ENCODE peak calls at places on chromosomes 11 and 22, in nine cellular contexts. One of them, this sample, is unnamed.

GRCh38 chr22:33747576-33748180 is 172.6 kb downstream of the LARGE1 start:
- DNase-seq in tibial nerve: no peak
- DNase-seq in mesothelial cell of epicardium: no peak
- DNase-seq in immature natural killer cell: no peak
- DNase-seq in esophagus squamous epithelium: no peak
- DNase-seq in hypothalamus: no peak
- DNase-seq in activated naive CD4-positive, alpha-beta T cell treated with anti-CD3 and anti-CD28 coated beads, Interleukin-2, amount 50 U/mL, for 16 hours: no peak
- DNase-seq in body of pancreas: peak
- DNase-seq in stimulated activated CD4-positive, alpha-beta T cell treated with anti-CD3 and anti-CD28 coated beads, Interleukin-2, amount 100 ng/mL, for 24 hours: no peak
- DNase-seq in this sample: no peak

GRCh38 chr11:111463276-111463675 is 48.9 kb downstream of the BTG4 start:
- DNase-seq in tibial nerve: no peak
- DNase-seq in mesothelial cell of epicardium: no peak
- DNase-seq in immature natural killer cell: no peak
- DNase-seq in esophagus squamous epithelium: no peak
- DNase-seq in hypothalamus: no peak
- DNase-seq in activated naive CD4-positive, alpha-beta T cell treated with anti-CD3 and anti-CD28 coated beads, Interleukin-2, amount 50 U/mL, for 16 hours: no peak
- DNase-seq in body of pancreas: no peak
- DNase-seq in stimulated activated CD4-positive, alpha-beta T cell treated with anti-CD3 and anti-CD28 coated beads, Interleukin-2, amount 100 ng/mL, for 24 hours: no peak
- DNase-seq in this sample: no peak

GRCh38 chr11:119055901-119056300 is 1.1 kb downstream of the HYOU1 start:
- DNase-seq in tibial nerve: no peak
- DNase-seq in mesothelial cell of epicardium: no peak
- DNase-seq in immature natural killer cell: peak
- DNase-seq in esophagus squamous epithelium: no peak
- DNase-seq in hypothalamus: no peak
- DNase-seq in activated naive CD4-positive, alpha-beta T cell treated with anti-CD3 and anti-CD28 coated beads, Interleukin-2, amount 50 U/mL, for 16 hours: no peak
- DNase-seq in body of pancreas: no peak
- DNase-seq in stimulated activated CD4-positive, alpha-beta T cell treated with anti-CD3 and anti-CD28 coated beads, Interleukin-2, amount 100 ng/mL, for 24 hours: no peak
- DNase-seq in this sample: no peak

GRCh38 chr11:115613986-115614625 is 109.9 kb upstream of the CADM1 start:
- DNase-seq in tibial nerve: no peak
- DNase-seq in mesothelial cell of epicardium: no peak
- DNase-seq in immature natural killer cell: no peak
- DNase-seq in esophagus squamous epithelium: no peak
- DNase-seq in hypothalamus: no peak
- DNase-seq in activated naive CD4-positive, alpha-beta T cell treated with anti-CD3 and anti-CD28 coated beads, Interleukin-2, amount 50 U/mL, for 16 hours: no peak
- DNase-seq in body of pancreas: no peak
- DNase-seq in stimulated activated CD4-positive, alpha-beta T cell treated with anti-CD3 and anti-CD28 coated beads, Interleukin-2, amount 100 ng/mL, for 24 hours: no peak
- DNase-seq in this sample: no peak

GRCh38 chr11:128763224-128763623 is 69.4 kb downstream of the FLI1 start:
- DNase-seq in tibial nerve: no peak
- DNase-seq in mesothelial cell of epicardium: no peak
- DNase-seq in immature natural killer cell: no peak
- DNase-seq in esophagus squamous epithelium: no peak
- DNase-seq in hypothalamus: no peak
- DNase-seq in activated naive CD4-positive, alpha-beta T cell treated with anti-CD3 and anti-CD28 coated beads, Interleukin-2, amount 50 U/mL, for 16 hours: no peak
- DNase-seq in body of pancreas: no peak
- DNase-seq in stimulated activated CD4-positive, alpha-beta T cell treated with anti-CD3 and anti-CD28 coated beads, Interleukin-2, amount 100 ng/mL, for 24 hours: no peak
- DNase-seq in this sample: no peak

GRCh38 chr11:2892215-2893020 is 6.8 kb upstream of the CDKN1C start:
- DNase-seq in tibial nerve: peak
- DNase-seq in mesothelial cell of epicardium: peak
- DNase-seq in immature natural killer cell: peak
- DNase-seq in esophagus squamous epithelium: no peak
- DNase-seq in hypothalamus: no peak
- DNase-seq in activated naive CD4-positive, alpha-beta T cell treated with anti-CD3 and anti-CD28 coated beads, Interleukin-2, amount 50 U/mL, for 16 hours: peak
- DNase-seq in body of pancreas: peak
- DNase-seq in stimulated activated CD4-positive, alpha-beta T cell treated with anti-CD3 and anti-CD28 coated beads, Interleukin-2, amount 100 ng/mL, for 24 hours: peak
- DNase-seq in this sample: peak

GRCh38 chr11:21115999-21116398 is 446.6 kb downstream of the NELL1 start:
- DNase-seq in tibial nerve: no peak
- DNase-seq in mesothelial cell of epicardium: no peak
- DNase-seq in immature natural killer cell: no peak
- DNase-seq in esophagus squamous epithelium: no peak
- DNase-seq in hypothalamus: no peak
- DNase-seq in activated naive CD4-positive, alpha-beta T cell treated with anti-CD3 and anti-CD28 coated beads, Interleukin-2, amount 50 U/mL, for 16 hours: no peak
- DNase-seq in body of pancreas: no peak
- DNase-seq in stimulated activated CD4-positive, alpha-beta T cell treated with anti-CD3 and anti-CD28 coated beads, Interleukin-2, amount 100 ng/mL, for 24 hours: no peak
- DNase-seq in this sample: no peak

GRCh38 chr11:119332111-119332765 is 2.1 kb upstream of the RNF26 start:
- DNase-seq in tibial nerve: no peak
- DNase-seq in mesothelial cell of epicardium: no peak
- DNase-seq in immature natural killer cell: no peak
- DNase-seq in esophagus squamous epithelium: no peak
- DNase-seq in hypothalamus: no peak
- DNase-seq in activated naive CD4-positive, alpha-beta T cell treated with anti-CD3 and anti-CD28 coated beads, Interleukin-2, amount 50 U/mL, for 16 hours: no peak
- DNase-seq in body of pancreas: no peak
- DNase-seq in stimulated activated CD4-positive, alpha-beta T cell treated with anti-CD3 and anti-CD28 coated beads, Interleukin-2, amount 100 ng/mL, for 24 hours: no peak
- DNase-seq in this sample: no peak

GRCh38 chr11:76742912-76743311 is 40.2 kb upstream of the TSKU start:
- DNase-seq in tibial nerve: no peak
- DNase-seq in mesothelial cell of epicardium: no peak
- DNase-seq in immature natural killer cell: no peak
- DNase-seq in esophagus squamous epithelium: no peak
- DNase-seq in hypothalamus: no peak
- DNase-seq in activated naive CD4-positive, alpha-beta T cell treated with anti-CD3 and anti-CD28 coated beads, Interleukin-2, amount 50 U/mL, for 16 hours: no peak
- DNase-seq in body of pancreas: no peak
- DNase-seq in stimulated activated CD4-positive, alpha-beta T cell treated with anti-CD3 and anti-CD28 coated beads, Interleukin-2, amount 100 ng/mL, for 24 hours: no peak
- DNase-seq in this sample: no peak

GRCh38 chr11:12224537-12224893 is 114.1 kb downstream of the MICAL2 start:
- DNase-seq in tibial nerve: peak
- DNase-seq in mesothelial cell of epicardium: no peak
- DNase-seq in immature natural killer cell: peak
- DNase-seq in esophagus squamous epithelium: peak
- DNase-seq in hypothalamus: peak
- DNase-seq in activated naive CD4-positive, alpha-beta T cell treated with anti-CD3 and anti-CD28 coated beads, Interleukin-2, amount 50 U/mL, for 16 hours: peak
- DNase-seq in body of pancreas: peak
- DNase-seq in stimulated activated CD4-positive, alpha-beta T cell treated with anti-CD3 and anti-CD28 coated beads, Interleukin-2, amount 100 ng/mL, for 24 hours: peak
- DNase-seq in this sample: peak

GRCh38 chr11:67450796-67451657 is 1.5 kb downstream of the GPR152 start:
- DNase-seq in tibial nerve: no peak
- DNase-seq in mesothelial cell of epicardium: no peak
- DNase-seq in immature natural killer cell: no peak
- DNase-seq in esophagus squamous epithelium: no peak
- DNase-seq in hypothalamus: no peak
- DNase-seq in activated naive CD4-positive, alpha-beta T cell treated with anti-CD3 and anti-CD28 coated beads, Interleukin-2, amount 50 U/mL, for 16 hours: no peak
- DNase-seq in body of pancreas: no peak
- DNase-seq in stimulated activated CD4-positive, alpha-beta T cell treated with anti-CD3 and anti-CD28 coated beads, Interleukin-2, amount 100 ng/mL, for 24 hours: no peak
- DNase-seq in this sample: no peak

GRCh38 chr22:42026705-42027104 is 28.1 kb downstream of the WBP2NL start:
- DNase-seq in tibial nerve: no peak
- DNase-seq in mesothelial cell of epicardium: no peak
- DNase-seq in immature natural killer cell: no peak
- DNase-seq in esophagus squamous epithelium: no peak
- DNase-seq in hypothalamus: no peak
- DNase-seq in activated naive CD4-positive, alpha-beta T cell treated with anti-CD3 and anti-CD28 coated beads, Interleukin-2, amount 50 U/mL, for 16 hours: no peak
- DNase-seq in body of pancreas: no peak
- DNase-seq in stimulated activated CD4-positive, alpha-beta T cell treated with anti-CD3 and anti-CD28 coated beads, Interleukin-2, amount 100 ng/mL, for 24 hours: no peak
- DNase-seq in this sample: no peak

GRCh38 chr22:25013634-25014033 is 61.1 kb downstream of the KIAA1671 start:
- DNase-seq in tibial nerve: no peak
- DNase-seq in mesothelial cell of epicardium: no peak
- DNase-seq in immature natural killer cell: no peak
- DNase-seq in esophagus squamous epithelium: no peak
- DNase-seq in hypothalamus: no peak
- DNase-seq in activated naive CD4-positive, alpha-beta T cell treated with anti-CD3 and anti-CD28 coated beads, Interleukin-2, amount 50 U/mL, for 16 hours: no peak
- DNase-seq in body of pancreas: no peak
- DNase-seq in stimulated activated CD4-positive, alpha-beta T cell treated with anti-CD3 and anti-CD28 coated beads, Interleukin-2, amount 100 ng/mL, for 24 hours: no peak
- DNase-seq in this sample: no peak

GRCh38 chr11:61353109-61354067 is 8.3 kb downstream of the CYB561A3 start:
- DNase-seq in tibial nerve: no peak
- DNase-seq in mesothelial cell of epicardium: no peak
- DNase-seq in immature natural killer cell: no peak
- DNase-seq in esophagus squamous epithelium: no peak
- DNase-seq in hypothalamus: no peak
- DNase-seq in activated naive CD4-positive, alpha-beta T cell treated with anti-CD3 and anti-CD28 coated beads, Interleukin-2, amount 50 U/mL, for 16 hours: no peak
- DNase-seq in body of pancreas: no peak
- DNase-seq in stimulated activated CD4-positive, alpha-beta T cell treated with anti-CD3 and anti-CD28 coated beads, Interleukin-2, amount 100 ng/mL, for 24 hours: no peak
- DNase-seq in this sample: no peak

GRCh38 chr11:101848262-101848661 is 66.5 kb upstream of the CEP126 start:
- DNase-seq in tibial nerve: no peak
- DNase-seq in mesothelial cell of epicardium: no peak
- DNase-seq in immature natural killer cell: no peak
- DNase-seq in esophagus squamous epithelium: no peak
- DNase-seq in hypothalamus: no peak
- DNase-seq in activated naive CD4-positive, alpha-beta T cell treated with anti-CD3 and anti-CD28 coated beads, Interleukin-2, amount 50 U/mL, for 16 hours: no peak
- DNase-seq in body of pancreas: no peak
- DNase-seq in stimulated activated CD4-positive, alpha-beta T cell treated with anti-CD3 and anti-CD28 coated beads, Interleukin-2, amount 100 ng/mL, for 24 hours: no peak
- DNase-seq in this sample: no peak

GRCh38 chr11:19890308-19890707 is 177.7 kb downstream of the NAV2 start:
- DNase-seq in tibial nerve: no peak
- DNase-seq in mesothelial cell of epicardium: no peak
- DNase-seq in immature natural killer cell: no peak
- DNase-seq in esophagus squamous epithelium: no peak
- DNase-seq in hypothalamus: no peak
- DNase-seq in activated naive CD4-positive, alpha-beta T cell treated with anti-CD3 and anti-CD28 coated beads, Interleukin-2, amount 50 U/mL, for 16 hours: no peak
- DNase-seq in body of pancreas: no peak
- DNase-seq in stimulated activated CD4-positive, alpha-beta T cell treated with anti-CD3 and anti-CD28 coated beads, Interleukin-2, amount 100 ng/mL, for 24 hours: no peak
- DNase-seq in this sample: no peak

GRCh38 chr11:68275721-68276488 is 4.1 kb upstream of the C11orf24 start:
- DNase-seq in tibial nerve: no peak
- DNase-seq in mesothelial cell of epicardium: no peak
- DNase-seq in immature natural killer cell: no peak
- DNase-seq in esophagus squamous epithelium: no peak
- DNase-seq in hypothalamus: no peak
- DNase-seq in activated naive CD4-positive, alpha-beta T cell treated with anti-CD3 and anti-CD28 coated beads, Interleukin-2, amount 50 U/mL, for 16 hours: no peak
- DNase-seq in body of pancreas: peak
- DNase-seq in stimulated activated CD4-positive, alpha-beta T cell treated with anti-CD3 and anti-CD28 coated beads, Interleukin-2, amount 100 ng/mL, for 24 hours: no peak
- DNase-seq in this sample: no peak

GRCh38 chr11:27451528-27451927 is 21.1 kb downstream of the LGR4 start:
- DNase-seq in tibial nerve: no peak
- DNase-seq in mesothelial cell of epicardium: no peak
- DNase-seq in immature natural killer cell: no peak
- DNase-seq in esophagus squamous epithelium: no peak
- DNase-seq in hypothalamus: no peak
- DNase-seq in activated naive CD4-positive, alpha-beta T cell treated with anti-CD3 and anti-CD28 coated beads, Interleukin-2, amount 50 U/mL, for 16 hours: no peak
- DNase-seq in body of pancreas: no peak
- DNase-seq in stimulated activated CD4-positive, alpha-beta T cell treated with anti-CD3 and anti-CD28 coated beads, Interleukin-2, amount 100 ng/mL, for 24 hours: no peak
- DNase-seq in this sample: no peak

GRCh38 chr22:48440176-48440575 is 1387.5 kb downstream of the BRD1 start:
- DNase-seq in tibial nerve: no peak
- DNase-seq in mesothelial cell of epicardium: no peak
- DNase-seq in immature natural killer cell: no peak
- DNase-seq in esophagus squamous epithelium: no peak
- DNase-seq in hypothalamus: no peak
- DNase-seq in activated naive CD4-positive, alpha-beta T cell treated with anti-CD3 and anti-CD28 coated beads, Interleukin-2, amount 50 U/mL, for 16 hours: no peak
- DNase-seq in body of pancreas: no peak
- DNase-seq in stimulated activated CD4-positive, alpha-beta T cell treated with anti-CD3 and anti-CD28 coated beads, Interleukin-2, amount 100 ng/mL, for 24 hours: no peak
- DNase-seq in this sample: no peak

GRCh38 chr11:11171854-11172253 is 181.2 kb downstream of the CSNK2A3 start:
- DNase-seq in tibial nerve: no peak
- DNase-seq in mesothelial cell of epicardium: no peak
- DNase-seq in immature natural killer cell: peak
- DNase-seq in esophagus squamous epithelium: no peak
- DNase-seq in hypothalamus: no peak
- DNase-seq in activated naive CD4-positive, alpha-beta T cell treated with anti-CD3 and anti-CD28 coated beads, Interleukin-2, amount 50 U/mL, for 16 hours: no peak
- DNase-seq in body of pancreas: no peak
- DNase-seq in stimulated activated CD4-positive, alpha-beta T cell treated with anti-CD3 and anti-CD28 coated beads, Interleukin-2, amount 100 ng/mL, for 24 hours: no peak
- DNase-seq in this sample: peak

GRCh38 chr11:64266339-64266738 is 15.0 kb downstream of the PLCB3 start:
- DNase-seq in tibial nerve: no peak
- DNase-seq in mesothelial cell of epicardium: no peak
- DNase-seq in immature natural killer cell: no peak
- DNase-seq in esophagus squamous epithelium: no peak
- DNase-seq in hypothalamus: no peak
- DNase-seq in activated naive CD4-positive, alpha-beta T cell treated with anti-CD3 and anti-CD28 coated beads, Interleukin-2, amount 50 U/mL, for 16 hours: no peak
- DNase-seq in body of pancreas: no peak
- DNase-seq in stimulated activated CD4-positive, alpha-beta T cell treated with anti-CD3 and anti-CD28 coated beads, Interleukin-2, amount 100 ng/mL, for 24 hours: no peak
- DNase-seq in this sample: no peak

GRCh38 chr22:50056214-50056972 is 1.7 kb downstream of the TTLL8 start:
- DNase-seq in tibial nerve: no peak
- DNase-seq in mesothelial cell of epicardium: no peak
- DNase-seq in immature natural killer cell: no peak
- DNase-seq in esophagus squamous epithelium: no peak
- DNase-seq in hypothalamus: no peak
- DNase-seq in activated naive CD4-positive, alpha-beta T cell treated with anti-CD3 and anti-CD28 coated beads, Interleukin-2, amount 50 U/mL, for 16 hours: no peak
- DNase-seq in body of pancreas: no peak
- DNase-seq in stimulated activated CD4-positive, alpha-beta T cell treated with anti-CD3 and anti-CD28 coated beads, Interleukin-2, amount 100 ng/mL, for 24 hours: no peak
- DNase-seq in this sample: no peak